ENCODE peak calls at places on chromosome 19, in eight cellular contexts. U, Y, T, D, I, A, W and J are unnamed samples.
A peak's percentile ranks its signal among the peaks of the same experiment; 100 is the strongest.

GRCh38 chr19:10557603-10558197 is 8.1 kb downstream of the KRI1 start:
- DNase-seq in U (no peak), Y (no peak), T (no peak), D (no peak), I (no peak), A (no peak), W (no peak), J (no peak)

GRCh38 chr19:51887522-51888498 is at the start of gene ZNF577:
- DNase-seq in U (peak; percentile 86), Y (peak; percentile 91), T (peak; percentile 7), D (peak; percentile 92), I (peak; percentile 97), A (peak; percentile 86), W (peak; percentile 89), J (peak; percentile 81)

GRCh38 chr19:48325265-48325910 is at the start of gene EMP3:
- DNase-seq in U (peak; percentile 91), Y (peak; percentile 69), T (no peak), D (peak; percentile 89), I (peak; percentile 90), A (peak; percentile 69), W (peak; percentile 80), J (peak; percentile 53)

GRCh38 chr19:11410682-11411081 is 8.4 kb downstream of the RGL3 start:
- DNase-seq in U (no peak), Y (no peak), T (no peak), D (no peak), I (no peak), A (no peak), W (no peak), J (no peak)

GRCh38 chr19:1122972-1123363 is 19.2 kb downstream of the GPX4 start:
- DNase-seq in U (peak; percentile 48), Y (peak; percentile 83), T (no peak), D (no peak), I (peak; percentile 44), A (peak; percentile 80), W (peak; percentile 69), J (no peak)

GRCh38 chr19:10269333-10270179 is 1.4 kb upstream of the ICAM1 start:
- DNase-seq in U (peak; percentile 82), Y (peak; percentile 88), T (peak; percentile 40), D (peak; percentile 76), I (peak; percentile 89), A (peak; percentile 88), W (peak; percentile 90), J (peak; percentile 47)

GRCh38 chr19:8926341-8926740 is 83.9 kb downstream of the MUC16 start:
- DNase-seq in U (no peak), Y (no peak), T (no peak), D (no peak), I (no peak), A (no peak), W (no peak), J (no peak)

GRCh38 chr19:16620018-16620417 is 8.0 kb downstream of the MED26 start:
- DNase-seq in U (no peak), Y (no peak), T (no peak), D (no peak), I (no peak), A (no peak), W (no peak), J (no peak)

GRCh38 chr19:23440791-23441190 is 45.5 kb upstream of the ZNF91 start:
- DNase-seq in U (no peak), Y (no peak), T (no peak), D (no peak), I (peak; percentile 29), A (no peak), W (no peak), J (no peak)

GRCh38 chr19:48169585-48169973 is 565 bp downstream of the LIG1 start:
- DNase-seq in U (peak; percentile 68), Y (peak; percentile 96), T (peak; percentile 69), D (peak; percentile 69), I (peak; percentile 90), A (peak; percentile 91), W (no peak), J (peak; percentile 66)

GRCh38 chr19:13923194-13923987 is 14.8 kb downstream of the PODNL1 start:
- DNase-seq in U (no peak), Y (no peak), T (no peak), D (no peak), I (no peak), A (no peak), W (no peak), J (no peak)
- H3K36me3 ChIP-seq in U (no peaks in the 10 kb centered on the region), Y (peaks cover 3% of the 10 kb centered on the region), T (peaks cover 96% of the 10 kb centered on the region), D (no peaks in the 10 kb centered on the region), I (no peaks in the 10 kb centered on the region), A (peaks cover 96% of the 10 kb centered on the region), W (peaks cover 3% of the 10 kb centered on the region), J (no peaks in the 10 kb centered on the region)

GRCh38 chr19:7923295-7924191 is 2.4 kb downstream of the CTXN1 start:
- DNase-seq in U (peak; percentile 84), Y (no peak), T (no peak), D (no peak), I (no peak), A (no peak), W (no peak), J (no peak)
- TF ChIP-seq POLR2A in U (no peak), Y (no peak), T (no peak), D (no peak), I (no peak), A (no peak), W (no peak), J (no peak)

GRCh38 chr19:18009412-18010066 is 1.6 kb downstream of the ARRDC2 start:
- DNase-seq in U (no peak), Y (no peak), T (no peak), D (no peak), I (no peak), A (no peak), W (no peak), J (no peak)

GRCh38 chr19:18008814-18009213 is 844 bp downstream of the ARRDC2 start:
- DNase-seq in U (no peak), Y (no peak), T (no peak), D (no peak), I (no peak), A (no peak), W (no peak), J (no peak)

GRCh38 chr19:18006895-18007604 is 920 bp upstream of the ARRDC2 start:
- DNase-seq in U (peak; percentile 76), Y (peak; percentile 90), T (no peak), D (peak; percentile 73), I (peak; percentile 92), A (peak; percentile 87), W (peak; percentile 80), J (peak; percentile 81)

GRCh38 chr19:18007939-18008673 is at the start of gene ARRDC2:
- DNase-seq in U (peak; percentile 89), Y (peak; percentile 94), T (peak; percentile 75), D (peak; percentile 85), I (peak; percentile 95), A (peak; percentile 90), W (peak; percentile 92), J (peak; percentile 95)

GRCh38 chr19:18007605-18007938 is 398 bp upstream of the ARRDC2 start:
- DNase-seq in U (no peak), Y (no peak), T (no peak), D (no peak), I (no peak), A (no peak), W (no peak), J (no peak)
- H3K4me1 ChIP-seq in U (peaks cover 5% of the 10 kb centered on the region), Y (no peaks in the 10 kb centered on the region), T (peaks cover 15% of the 10 kb centered on the region), D (peaks cover 4% of the 10 kb centered on the region), I (no peaks in the 10 kb centered on the region), A (peaks cover 48% of the 10 kb centered on the region), W (peaks cover 7% of the 10 kb centered on the region), J (peaks cover 15% of the 10 kb centered on the region)

DNA sequence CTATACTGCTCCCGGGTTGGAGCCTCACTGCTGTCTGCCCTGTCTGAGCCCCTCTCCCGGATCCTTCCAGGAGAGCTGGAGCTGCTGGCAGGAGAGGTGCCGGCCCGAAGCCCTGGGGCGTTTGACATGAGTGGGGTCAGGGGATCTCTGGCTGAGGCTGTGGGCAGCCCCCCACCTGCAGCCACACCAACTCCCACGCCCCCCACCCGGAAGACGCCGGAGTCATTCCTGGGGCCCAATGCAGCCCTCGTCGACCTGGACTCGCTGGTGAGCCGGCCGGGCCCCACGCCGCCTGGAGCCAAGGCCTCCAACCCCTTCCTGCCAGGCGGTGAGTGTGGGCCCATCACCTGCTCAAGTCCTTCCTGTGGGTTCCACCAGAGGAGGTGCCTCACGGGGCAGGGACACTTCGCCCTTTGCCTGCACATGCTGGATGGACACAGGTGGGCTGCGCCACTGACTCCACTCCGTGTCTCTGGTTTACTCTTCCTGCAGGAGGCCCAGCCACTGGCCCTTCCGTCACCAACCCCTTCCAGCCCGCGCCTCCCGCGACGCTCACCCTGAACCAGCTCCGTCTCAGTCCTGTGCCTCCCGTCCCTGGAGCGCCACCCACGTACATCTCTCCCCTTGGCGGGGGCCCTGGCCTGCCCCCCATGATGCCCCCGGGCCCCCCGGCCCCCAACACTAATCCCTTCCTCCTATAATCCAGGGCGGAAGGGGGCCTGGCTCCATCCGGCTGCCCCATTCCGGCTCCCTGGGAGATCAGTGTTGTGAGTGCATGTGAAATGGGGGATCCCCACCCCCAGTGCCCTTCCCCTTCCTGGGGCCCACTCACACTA is 19.8 kb downstream of the EPN1 start:
- DNase-seq in U (no peak), Y (no peak), T (no peak), D (no peak), I (no peak), A (no peak), W (no peak), J (no peak)
- H3K36me3 ChIP-seq in U (no peaks in the 10 kb centered on the region), Y (peaks cover 3% of the 10 kb centered on the region), T (peaks cover 99% of the 10 kb centered on the region), D (no peaks in the 10 kb centered on the region), I (no peaks in the 10 kb centered on the region), A (peaks cover 100% of the 10 kb centered on the region), W (peaks cover 2% of the 10 kb centered on the region), J (peaks cover 77% of the 10 kb centered on the region)

GRCh38 chr19:14378890-14379289 is 2.4 kb upstream of the ADGRE5 start:
- DNase-seq in U (no peak), Y (no peak), T (no peak), D (no peak), I (no peak), A (no peak), W (no peak), J (no peak)

GRCh38 chr19:14371321-14371821 is 9.9 kb upstream of the ADGRE5 start:
- DNase-seq in U (peak; percentile 91), Y (no peak), T (no peak), D (no peak), I (no peak), A (no peak), W (no peak), J (no peak)

GRCh38 chr19:14375055-14375581 is 6.1 kb upstream of the ADGRE5 start:
- DNase-seq in U (peak; percentile 56), Y (no peak), T (peak; percentile 50), D (no peak), I (no peak), A (peak; percentile 52), W (no peak), J (peak; percentile 14)

GRCh38 chr19:14370169-14370998 is 10.9 kb upstream of the ADGRE5 start:
- DNase-seq in U (no peak), Y (no peak), T (no peak), D (no peak), I (no peak), A (no peak), W (no peak), J (no peak)

GRCh38 chr19:14375582-14376291 is 5.5 kb upstream of the ADGRE5 start:
- DNase-seq in U (peak; percentile 81), Y (no peak), T (no peak), D (no peak), I (peak; percentile 45), A (no peak), W (peak; percentile 43), J (peak; percentile 85)
- TF ChIP-seq POLR2A in U (peak; percentile 58), Y (no peak), T (no peak), D (no peak), I (no peak), A (no peak), W (no peak), J (peak; percentile 86)